ENCODE peak calls at places on chromosomes 4 and X, in eight cellular contexts. One of them, this sample, is unnamed.
A peak's percentile ranks its signal among the peaks of the same experiment; 100 is the strongest.

GRCh38 chr4:38871593-38871992 is 4.0 kb downstream of the FAM114A1 start:
- DNase-seq in left ventricle myocardium inferior: no peak
- DNase-seq in HCEC 1CT: no peak
- DNase-seq in CD4-positive, alpha-beta T cell: no peak
- DNase-seq in Calu3: no peak
- DNase-seq in Daoy: no peak
- DNase-seq in T-helper 1 cell: no peak
- DNase-seq in activated CD4-positive, alpha-beta T cell treated with anti-CD3 and anti-CD28 coated beads for 24 hours: no peak
- DNase-seq in this sample: no peak

GRCh38 chr4:127732623-127733199 is 2.5 kb downstream of the SLC25A31 start:
- DNase-seq in activated CD4-positive, alpha-beta T cell treated with anti-CD3 and anti-CD28 coated beads for 24 hours: no peak
- DNase-seq in left ventricle myocardium inferior: no peak
- DNase-seq in CD4-positive, alpha-beta T cell: no peak
- DNase-seq in Daoy: no peak
- DNase-seq in Calu3: peak; percentile 2
- DNase-seq in T-helper 1 cell: no peak
- DNase-seq in HCEC 1CT: peak; percentile 33
- DNase-seq in this sample: peak; percentile 59

GRCh38 chr4:141802324-141802723 is 165.9 kb downstream of the IL15 start:
- DNase-seq in activated CD4-positive, alpha-beta T cell treated with anti-CD3 and anti-CD28 coated beads for 24 hours: no peak
- DNase-seq in left ventricle myocardium inferior: no peak
- DNase-seq in T-helper 1 cell: no peak
- DNase-seq in CD4-positive, alpha-beta T cell: no peak
- DNase-seq in Calu3: no peak
- DNase-seq in HCEC 1CT: peak; percentile 72
- DNase-seq in Daoy: peak; percentile 7
- DNase-seq in this sample: peak; percentile 15

GRCh38 chr4:1126506-1126905 is 13.1 kb upstream of the RNF212 start:
- DNase-seq in HCEC 1CT: no peak
- DNase-seq in Calu3: no peak
- DNase-seq in activated CD4-positive, alpha-beta T cell treated with anti-CD3 and anti-CD28 coated beads for 24 hours: no peak
- DNase-seq in left ventricle myocardium inferior: no peak
- DNase-seq in T-helper 1 cell: no peak
- DNase-seq in Daoy: no peak
- DNase-seq in CD4-positive, alpha-beta T cell: no peak
- DNase-seq in this sample: no peak

GRCh38 chrX:35617836-35618235 is 180.3 kb upstream of the MAGEB16 start:
- DNase-seq in CD4-positive, alpha-beta T cell: no peak
- DNase-seq in activated CD4-positive, alpha-beta T cell treated with anti-CD3 and anti-CD28 coated beads for 24 hours: no peak
- DNase-seq in HCEC 1CT: no peak
- DNase-seq in left ventricle myocardium inferior: no peak
- DNase-seq in T-helper 1 cell: no peak
- DNase-seq in Daoy: no peak
- DNase-seq in Calu3: no peak
- DNase-seq in this sample: peak; percentile 32

GRCh38 chrX:13515181-13515930 is 54.0 kb upstream of the EGFL6 start:
- DNase-seq in left ventricle myocardium inferior: no peak
- DNase-seq in HCEC 1CT: no peak
- DNase-seq in Daoy: no peak
- DNase-seq in CD4-positive, alpha-beta T cell: no peak
- DNase-seq in T-helper 1 cell: no peak
- DNase-seq in Calu3: no peak
- DNase-seq in activated CD4-positive, alpha-beta T cell treated with anti-CD3 and anti-CD28 coated beads for 24 hours: no peak
- DNase-seq in this sample: no peak

GRCh38 chr4:163755013-163755412 is 260.5 kb downstream of the TMA16 start:
- DNase-seq in Daoy: no peak
- DNase-seq in activated CD4-positive, alpha-beta T cell treated with anti-CD3 and anti-CD28 coated beads for 24 hours: no peak
- DNase-seq in HCEC 1CT: peak; percentile 24
- DNase-seq in left ventricle myocardium inferior: no peak
- DNase-seq in Calu3: no peak
- DNase-seq in T-helper 1 cell: no peak
- DNase-seq in CD4-positive, alpha-beta T cell: no peak
- DNase-seq in this sample: peak; percentile 38

GRCh38 chr4:78601013-78601412 is 49.4 kb downstream of the ANXA3 start:
- DNase-seq in Daoy: peak; percentile 14
- DNase-seq in activated CD4-positive, alpha-beta T cell treated with anti-CD3 and anti-CD28 coated beads for 24 hours: no peak
- DNase-seq in Calu3: no peak
- DNase-seq in left ventricle myocardium inferior: no peak
- DNase-seq in HCEC 1CT: no peak
- DNase-seq in CD4-positive, alpha-beta T cell: no peak
- DNase-seq in T-helper 1 cell: no peak
- DNase-seq in this sample: no peak

GRCh38 chr4:86653237-86653865 is 59.2 kb downstream of the PTPN13 start:
- DNase-seq in T-helper 1 cell: no peak
- DNase-seq in left ventricle myocardium inferior: no peak
- DNase-seq in activated CD4-positive, alpha-beta T cell treated with anti-CD3 and anti-CD28 coated beads for 24 hours: no peak
- DNase-seq in CD4-positive, alpha-beta T cell: no peak
- DNase-seq in HCEC 1CT: no peak
- DNase-seq in Daoy: peak; percentile 4
- DNase-seq in Calu3: peak; percentile 4
- DNase-seq in this sample: no peak

GRCh38 chr4:167100120-167100519 is 134.2 kb downstream of the SPOCK3 start:
- DNase-seq in CD4-positive, alpha-beta T cell: no peak
- DNase-seq in T-helper 1 cell: no peak
- DNase-seq in left ventricle myocardium inferior: no peak
- DNase-seq in activated CD4-positive, alpha-beta T cell treated with anti-CD3 and anti-CD28 coated beads for 24 hours: no peak
- DNase-seq in HCEC 1CT: peak; percentile 62
- DNase-seq in Calu3: peak; percentile 7
- DNase-seq in Daoy: peak; percentile 29
- DNase-seq in this sample: peak; percentile 88

GRCh38 chr4:77104405-77105292 is 28.9 kb upstream of the CCNI start:
- DNase-seq in CD4-positive, alpha-beta T cell: no peak
- DNase-seq in Daoy: peak; percentile 6
- DNase-seq in Calu3: peak; percentile 46
- DNase-seq in left ventricle myocardium inferior: peak; percentile 64
- DNase-seq in HCEC 1CT: no peak
- DNase-seq in activated CD4-positive, alpha-beta T cell treated with anti-CD3 and anti-CD28 coated beads for 24 hours: no peak
- DNase-seq in T-helper 1 cell: no peak
- DNase-seq in this sample: peak; percentile 77